ENCODE peak calls at places on chromosomes 6 and 20, in six cellular contexts. O is activated CD4-positive, alpha-beta T cell treated with anti-CD3 and anti-CD28 coated beads, Interleukin-2, amount 10 ng/mL, durations not matched to agents 7 days and 5 days; D is IMR-90; J is AG08395; W is left colon; C is right atrium auricular region. N is an unnamed sample.

GRCh38 chr6:14917101-14917500 is 328.8 kb upstream of the JARID2 start:
- DNase-seq in O (no peak), D (peak; percentile 78), J (peak; percentile 40), W (no peak), C (no peak), N (peak; percentile 81)

GRCh38 chr6:41347349-41348050 is 12.1 kb downstream of the NCR2 start:
- DNase-seq in O (no peak), D (no peak), J (no peak), W (no peak), C (peak; percentile 52), N (peak; percentile 36)

GRCh38 chr20:50278684-50279531 is 88.3 kb downstream of the CEBPB start:
- DNase-seq in O (no peak), D (no peak), J (peak; percentile 47), W (peak; percentile 80), C (peak; percentile 90), N (no peak)

GRCh38 chr6:43798688-43799444 is 28.9 kb downstream of the VEGFA start:
- DNase-seq in O (no peak), D (peak; percentile 85), J (peak; percentile 74), W (peak; percentile 96), C (peak; percentile 73), N (peak; percentile 73)

GRCh38 chr6:122491915-122492537 is 20.4 kb upstream of the SERINC1 start:
- DNase-seq in O (peak; percentile 79), D (peak; percentile 67), J (peak; percentile 82), W (peak; percentile 53), C (peak; percentile 75), N (peak; percentile 78)

GRCh38 chr20:17558154-17558940 is 11.5 kb upstream of the DSTN start:
- DNase-seq in O (no peak), D (peak; percentile 91), J (peak; percentile 82), W (peak; percentile 49), C (peak; percentile 85), N (peak; percentile 92)

GRCh38 chr6:14984454-14984853 is 261.4 kb upstream of the JARID2 start:
- DNase-seq in O (no peak), D (peak; percentile 31), J (peak; percentile 40), W (peak; percentile 76), C (peak; percentile 60), N (peak; percentile 34)

GRCh38 chr20:18195931-18196330 is 58.3 kb downstream of the KAT14 start:
- DNase-seq in O (no peak), D (no peak), J (no peak), W (no peak), C (no peak), N (no peak)

GRCh38 chr20:6746901-6747609 is 20.4 kb upstream of the BMP2 start:
- DNase-seq in O (no peak), D (peak; percentile 28), J (no peak), W (no peak), C (no peak), N (peak; percentile 35)

GRCh38 chr6:12490376-12490903 is 200.3 kb downstream of the EDN1 start:
- DNase-seq in O (no peak), D (no peak), J (no peak), W (no peak), C (no peak), N (peak; percentile 10)

GRCh38 chr6:113147544-113147943 is 709.6 kb upstream of the MARCKS start:
- DNase-seq in O (no peak), D (peak; percentile 94), J (no peak), W (no peak), C (no peak), N (peak; percentile 65)

GRCh38 chr6:163865380-163865779 is 450.9 kb downstream of the QKI start:
- DNase-seq in O (no peak), D (no peak), J (no peak), W (no peak), C (no peak), N (no peak)

GRCh38 chr6:134178230-134179044 is 126.0 kb upstream of the SLC2A12 start:
- DNase-seq in O (peak; percentile 77), D (peak; percentile 96), J (peak; percentile 86), W (peak; percentile 83), C (peak; percentile 90), N (peak; percentile 98)

GRCh38 chr20:25148181-25148981 is 47.1 kb upstream of the ENTPD6 start:
- DNase-seq in O (peak; percentile 51), D (peak; percentile 51), J (peak; percentile 55), W (peak; percentile 38), C (peak; percentile 75), N (peak; percentile 55)

GRCh38 chr6:2376429-2377355 is 131.3 kb upstream of the GMDS start:
- DNase-seq in O (no peak), D (peak; percentile 31), J (peak; percentile 87), W (peak; percentile 44), C (no peak), N (no peak)

GRCh38 chr6:41460742-41461336 is 85.3 kb upstream of the FOXP4 start:
- DNase-seq in O (no peak), D (no peak), J (no peak), W (no peak), C (no peak), N (no peak)

GRCh38 chr6:155273438-155273837 is 9.6 kb downstream of the CLDN20 start:
- DNase-seq in O (no peak), D (peak; percentile 93), J (peak; percentile 34), W (no peak), C (no peak), N (peak; percentile 94)

GRCh38 chr6:48744948-48745347 is 634.0 kb upstream of the PTCHD4 start:
- DNase-seq in O (no peak), D (peak; percentile 61), J (peak; percentile 8), W (no peak), C (no peak), N (peak; percentile 65)

GRCh38 chr6:44156494-44157151 is 2.0 kb upstream of the CAPN11 start:
- DNase-seq in O (no peak), D (no peak), J (no peak), W (no peak), C (no peak), N (no peak)

N was measured in iris pigment epithelial cell.